ENCODE peak calls at places on chromosomes 11 and 22, in nine cellular contexts. E, O, Y, W, N, B, Z, K and H are unnamed samples.

GRCh38 chr22:19011075-19011474 is 75.0 kb upstream of the PRODH start:
- DNase-seq in B (no peak), E (no peak), Z (no peak), W (no peak), O (no peak), K (peak), Y (no peak), N (no peak), H (no peak)

GRCh38 chr11:57496109-57496820 is 19.2 kb downstream of the SLC43A1 start:
- DNase-seq in N (no peak), E (no peak), Z (no peak), K (no peak), W (no peak), O (no peak), Y (no peak), B (no peak), H (no peak)

GRCh38 chr11:58928691-58929090 is 10.6 kb upstream of the GLYATL1 start:
- DNase-seq in W (peak), Y (no peak), Z (no peak), E (no peak), N (no peak), O (peak), B (no peak), K (no peak), H (no peak)

GRCh38 chr22:39634530-39635399 is 64.2 kb downstream of the CACNA1I start:
- DNase-seq in O (no peak), B (peak), Z (no peak), Y (peak), E (no peak), N (no peak), W (no peak), K (peak), H (no peak)

GRCh38 chr11:124951341-124951740 is 2.7 kb upstream of the CCDC15 start:
- DNase-seq in Z (no peak), B (no peak), K (no peak), Y (no peak), N (no peak), E (no peak), O (no peak), W (no peak), H (no peak)

GRCh38 chr22:35131423-35132050 is 65.6 kb downstream of the ISX start:
- DNase-seq in K (no peak), Z (no peak), W (no peak), N (no peak), Y (no peak), E (no peak), B (no peak), O (no peak), H (no peak)

GRCh38 chr22:45341503-45341902 is 31.8 kb downstream of the FAM118A start:
- DNase-seq in K (no peak), Y (no peak), W (no peak), E (no peak), B (no peak), N (no peak), O (no peak), Z (no peak), H (no peak)

GRCh38 chr11:109425554-109425953 is 3.6 kb downstream of the C11orf87 start:
- DNase-seq in O (no peak), W (peak), K (no peak), Y (peak), E (no peak), N (no peak), B (no peak), Z (no peak), H (no peak)

GRCh38 chr22:27108425-27109114 is 451.2 kb downstream of the MIAT start:
- DNase-seq in W (peak), K (peak), E (no peak), Y (no peak), N (no peak), Z (no peak), O (peak), B (peak), H (no peak)

GRCh38 chr11:58631378-58631777 is 8.9 kb downstream of the CNTF start:
- DNase-seq in E (no peak), Y (no peak), W (no peak), O (no peak), B (no peak), Z (no peak), N (no peak), K (no peak), H (no peak)

GRCh38 chr11:69958308-69958707 is 119.8 kb upstream of the ANO1 start:
- DNase-seq in W (no peak), Y (peak), K (no peak), B (peak), Z (no peak), E (no peak), O (no peak), N (no peak), H (no peak)

GRCh38 chr11:47305734-47306483 is 36.0 kb downstream of the MADD start:
- DNase-seq in K (peak), E (no peak), O (no peak), N (no peak), Z (no peak), B (no peak), W (no peak), Y (peak), H (no peak)

GRCh38 chr11:12301379-12301778 is 76.0 kb upstream of the PARVA start:
- DNase-seq in O (no peak), E (no peak), Y (no peak), B (no peak), N (no peak), K (no peak), Z (no peak), W (no peak), H (no peak)

GRCh38 chr11:96102664-96103068 is 178.8 kb upstream of the MTMR2 start:
- DNase-seq in K (peak), W (no peak), Z (no peak), E (no peak), O (no peak), B (no peak), N (no peak), Y (peak), H (no peak)

GRCh38 chr11:93623938-93624337 is 37.5 kb upstream of the CEP295 start:
- DNase-seq in E (no peak), N (no peak), Z (no peak), K (no peak), O (no peak), W (no peak), B (no peak), Y (no peak), H (no peak)

GRCh38 chr11:3086114-3086513 is 28.9 kb upstream of the CARS1 start:
- DNase-seq in B (no peak), N (no peak), Z (no peak), E (no peak), W (no peak), K (no peak), Y (no peak), O (no peak), H (no peak)

GRCh38 chr22:46355369-46355995 is 20.0 kb downstream of the TRMU start:
- DNase-seq in Z (peak), K (peak), B (peak), Y (peak), N (peak), E (peak), O (no peak), W (no peak), H (peak)

GRCh38 chr11:62017878-62018642 is 50.6 kb upstream of the FTH1 start:
- DNase-seq in Z (no peak), O (no peak), E (no peak), B (no peak), K (no peak), N (no peak), Y (no peak), W (no peak), H (no peak)

GRCh38 chr11:10490398-10491232 is 35.6 kb downstream of the AMPD3 start:
- DNase-seq in E (no peak), O (no peak), B (peak), N (no peak), Y (peak), W (no peak), K (peak), Z (no peak), H (no peak)

GRCh38 chr11:23123766-23124165 is 263.5 kb upstream of the CCDC179 start:
- DNase-seq in K (peak), B (no peak), N (no peak), E (no peak), Z (no peak), Y (peak), O (no peak), W (peak), H (no peak)

GRCh38 chr11:74427377-74427776 is 29.1 kb upstream of the PGM2L1 start:
- DNase-seq in O (no peak), N (no peak), K (no peak), W (no peak), B (no peak), Z (no peak), E (no peak), Y (no peak), H (no peak)

GRCh38 chr11:94129505-94130335 is 1.1 kb downstream of the PANX1 start:
- DNase-seq in O (no peak), B (no peak), W (no peak), Z (no peak), N (no peak), E (no peak), Y (peak), K (peak), H (no peak)

GRCh38 chr22:48758905-48759875 is 1068.5 kb downstream of the BRD1 start:
- DNase-seq in O (no peak), W (no peak), N (no peak), Y (no peak), B (no peak), Z (no peak), E (no peak), K (no peak), H (no peak)

GRCh38 chr11:126704144-126704543 is 296.4 kb downstream of the KIRREL3 start:
- DNase-seq in W (no peak), N (no peak), E (no peak), O (no peak), Z (no peak), K (no peak), B (no peak), Y (peak), H (no peak)

GRCh38 chr11:93081694-93082093 is 112.2 kb downstream of the MTNR1B start:
- DNase-seq in W (no peak), N (no peak), O (no peak), E (no peak), K (no peak), B (no peak), Z (no peak), Y (no peak), H (no peak)

GRCh38 chr11:13318498-13319295 is 41.1 kb downstream of the BMAL1 start:
- DNase-seq in W (no peak), K (no peak), Y (no peak), B (no peak), E (no peak), Z (no peak), N (no peak), O (no peak), H (no peak)

GRCh38 chr11:128776088-128776433 is 82.2 kb downstream of the FLI1 start:
- DNase-seq in W (no peak), Z (no peak), Y (no peak), N (no peak), O (no peak), K (no peak), B (no peak), E (peak), H (peak)

GRCh38 chr11:94450061-94450460 is 43.6 kb downstream of the MRE11 start:
- DNase-seq in N (no peak), Y (peak), Z (no peak), O (no peak), W (no peak), E (no peak), B (no peak), K (no peak), H (no peak)

GRCh38 chr11:78656984-78657383 is 82.3 kb upstream of the NARS2 start:
- DNase-seq in K (no peak), Z (no peak), W (no peak), O (no peak), E (no peak), Y (no peak), B (no peak), N (no peak), H (no peak)